ENCODE peak calls at places on chromosomes 11 and 22, in six cellular contexts. J is Peyer's patch, H is HFFc6, L is AG04450, A is natural killer cell, X is esophagus squamous epithelium. Y is an unnamed sample.

GRCh38 chr22:26558246-26558895 is 31.6 kb downstream of the TPST2 start:
- DNase-seq in H (no peak), A (no peak), X (no peak), L (no peak), J (no peak), Y (no peak)

GRCh38 chr11:84564180-84564866 is 1062.8 kb downstream of the DLG2 start:
- DNase-seq in J (no peak), A (no peak), X (no peak), H (peak), L (peak), Y (no peak)

GRCh38 chr22:30733081-30733680 is 38.5 kb downstream of the OSBP2 start:
- DNase-seq in H (no peak), X (no peak), L (peak), J (no peak), A (no peak), Y (no peak)

GRCh38 chr22:35359380-35360065 is 21.4 kb upstream of the HMOX1 start:
- DNase-seq in H (no peak), L (no peak), J (no peak), A (no peak), X (no peak), Y (no peak)

GRCh38 chr11:124865181-124865901 is at the start of gene ROBO3:
- DNase-seq in H (no peak), L (no peak), J (no peak), A (no peak), X (no peak), Y (peak)

GRCh38 chr22:46362934-46363515 is 27.5 kb downstream of the TRMU start:
- DNase-seq in H (no peak), L (no peak), J (peak), A (no peak), X (no peak), Y (no peak)

GRCh38 chr11:100557830-100558611 is 129.1 kb upstream of the ARHGAP42 start:
- DNase-seq in X (no peak), A (no peak), H (no peak), L (no peak), J (peak), Y (no peak)

GRCh38 chr11:89205378-89205777 is 27.7 kb downstream of the TYR start:
- DNase-seq in H (no peak), X (no peak), L (no peak), A (no peak), J (no peak), Y (no peak)

GRCh38 chr11:111406589-111406988 is 27.5 kb upstream of the POU2AF1 start:
- DNase-seq in A (no peak), X (no peak), J (no peak), H (no peak), L (no peak), Y (no peak)

GRCh38 chr22:41576877-41577276 is 12.8 kb downstream of the PMM1 start:
- DNase-seq in H (peak), A (no peak), X (no peak), J (peak), L (no peak), Y (no peak)

GRCh38 chr11:23280088-23280487 is 419.8 kb upstream of the CCDC179 start:
- DNase-seq in J (no peak), H (peak), A (no peak), X (no peak), L (no peak), Y (no peak)

GRCh38 chr11:1888811-1889526 is 2.7 kb downstream of the PRR33 start:
- DNase-seq in X (no peak), A (peak), H (no peak), J (peak), L (no peak), Y (peak)

GRCh38 chr11:108253176-108253575 is 30.3 kb downstream of the ATM start:
- DNase-seq in J (no peak), H (peak), L (no peak), X (no peak), A (no peak), Y (no peak)

DNA sequence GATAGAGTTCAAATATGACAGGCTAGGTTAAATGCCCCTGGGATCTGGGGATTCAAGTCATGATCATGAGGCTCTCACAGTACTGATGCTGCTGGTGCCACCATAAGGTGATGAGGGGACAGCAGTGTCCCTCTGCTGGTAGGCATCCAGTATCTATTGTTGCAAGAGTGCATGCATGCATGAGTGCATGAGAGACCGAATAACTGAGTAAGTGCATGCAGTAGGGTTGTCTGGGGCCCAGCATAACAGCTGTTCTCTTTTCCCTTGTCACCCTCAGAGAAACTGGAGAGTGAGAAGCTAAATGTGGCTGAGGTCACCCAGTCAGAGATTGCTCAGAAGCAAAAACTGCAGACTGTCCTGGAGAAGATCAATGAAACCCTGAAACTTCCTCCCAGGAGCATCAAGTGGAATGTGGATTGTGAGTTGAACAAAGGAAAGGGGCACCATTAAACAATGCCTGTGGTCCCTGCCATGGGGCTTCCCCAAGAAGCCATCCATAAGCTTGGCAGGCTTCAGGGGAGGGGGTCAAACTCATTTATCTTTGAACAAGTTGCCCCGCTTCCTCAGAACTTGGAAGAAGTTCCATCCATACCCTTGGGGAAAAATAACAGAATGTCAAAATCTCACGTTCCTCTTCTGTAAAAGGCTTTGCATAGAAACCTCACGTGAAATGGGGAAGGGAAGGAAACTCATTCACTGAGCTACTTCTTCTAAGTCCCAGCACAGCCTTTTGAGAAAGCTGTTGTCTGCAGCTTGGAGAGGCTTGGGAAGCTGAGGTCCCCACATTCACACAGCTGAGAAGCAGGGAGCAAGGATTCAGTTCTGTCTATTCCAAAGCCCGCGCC is 119.0 kb downstream of the PARVA start:
- DNase-seq in H (peak), X (no peak), A (no peak), J (no peak), L (no peak), Y (peak)
- TF ChIP-seq CTCF in H (peak), X (peak), A (no peak), J (no peak), L (peak), Y (peak)

GRCh38 chr11:35143509-35144102 is 4.6 kb downstream of the CD44 start:
- DNase-seq in J (no peak), A (no peak), X (no peak), H (no peak), L (no peak), Y (no peak)

GRCh38 chr11:35145249-35145648 is 6.3 kb downstream of the CD44 start:
- DNase-seq in H (no peak), A (peak), X (no peak), J (no peak), L (no peak), Y (no peak)

GRCh38 chr11:35142481-35143207 is 3.7 kb downstream of the CD44 start:
- DNase-seq in J (no peak), X (no peak), L (no peak), A (no peak), H (peak), Y (no peak)

GRCh38 chr11:35144811-35145210 is 5.8 kb downstream of the CD44 start:
- DNase-seq in X (no peak), L (no peak), H (no peak), A (no peak), J (no peak), Y (no peak)

DNA sequence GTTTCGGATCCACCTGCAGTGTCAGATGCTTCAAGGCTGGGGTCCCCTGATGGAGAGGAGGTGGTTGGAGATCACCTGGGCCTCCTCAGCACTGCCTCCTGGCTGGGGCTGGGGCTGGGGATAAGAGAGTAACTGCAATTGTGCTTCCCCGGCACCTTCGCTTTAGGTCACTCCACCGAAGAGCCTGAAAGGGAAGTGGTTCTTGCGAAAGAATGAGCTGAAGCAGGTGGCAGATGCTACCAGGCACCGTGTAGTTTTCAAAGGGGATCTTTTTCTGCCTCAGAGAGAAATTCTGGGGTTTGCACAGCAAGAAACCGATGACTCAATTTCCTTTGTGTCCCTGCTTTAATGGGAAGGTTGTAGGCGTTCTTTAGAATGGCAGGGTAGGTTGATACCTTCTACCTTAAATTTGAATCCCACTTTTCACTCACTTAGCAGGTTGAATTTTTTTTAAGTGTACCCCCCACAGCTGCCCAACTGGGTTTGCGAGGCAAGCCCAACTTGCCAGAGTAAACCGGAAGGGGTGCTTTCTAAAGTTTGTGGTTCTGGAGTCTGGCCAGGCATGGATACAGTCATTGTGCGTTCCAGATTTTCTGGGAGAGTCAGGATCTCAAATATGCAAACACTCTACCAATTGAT is 5.3 kb downstream of the CD44 start:
- DNase-seq in L (peak), A (peak), J (peak), H (peak), X (no peak), Y (no peak)
- TF ChIP-seq CTCF in L (no peak), A (no peak), J (no peak), H (peak), X (no peak), Y (no peak)

GRCh38 chr22:29609139-29609538 is 5.7 kb downstream of the NF2 start:
- DNase-seq in L (no peak), X (no peak), H (no peak), A (no peak), J (no peak), Y (no peak)
- TF ChIP-seq CTCF in L (peak), X (peak), H (peak), A (no peak), J (no peak), Y (peak)

GRCh38 chr11:45085657-45086501 is 60.6 kb upstream of the PRDM11 start:
- DNase-seq in J (no peak), H (no peak), L (no peak), A (no peak), X (no peak), Y (no peak)

GRCh38 chr11:45086526-45086925 is 59.9 kb upstream of the PRDM11 start:
- DNase-seq in H (no peak), X (no peak), A (no peak), L (no peak), J (no peak), Y (no peak)

GRCh38 chr11:45079943-45080719 is 66.3 kb upstream of the PRDM11 start:
- DNase-seq in L (no peak), H (no peak), X (no peak), J (no peak), A (peak), Y (no peak)

GRCh38 chr11:45082744-45083543 is 63.5 kb upstream of the PRDM11 start:
- DNase-seq in A (no peak), J (no peak), H (no peak), L (no peak), X (no peak), Y (no peak)

GRCh38 chr11:45083544-45084087 is 62.8 kb upstream of the PRDM11 start:
- DNase-seq in J (no peak), L (no peak), X (no peak), A (no peak), H (no peak), Y (no peak)
- TF ChIP-seq CTCF in J (no peak), L (peak), X (peak), A (peak), H (peak), Y (peak)

GRCh38 chr11:74322667-74323066 is 11.2 kb upstream of the P4HA3 start:
- DNase-seq in H (no peak), J (no peak), L (no peak), A (no peak), X (no peak), Y (no peak)

GRCh38 chr11:74318241-74318932 is 6.9 kb upstream of the P4HA3 start:
- DNase-seq in A (no peak), X (no peak), J (no peak), H (peak), L (no peak), Y (no peak)

GRCh38 chr11:74319139-74319538 is 7.7 kb upstream of the P4HA3 start:
- DNase-seq in A (no peak), X (no peak), J (no peak), H (peak), L (no peak), Y (no peak)

GRCh38 chr11:74320538-74320937 is 9.1 kb upstream of the P4HA3 start:
- DNase-seq in A (no peak), H (no peak), L (no peak), J (no peak), X (no peak), Y (no peak)

GRCh38 chr11:74321487-74322188 is 10.2 kb upstream of the P4HA3 start:
- DNase-seq in H (no peak), L (no peak), X (no peak), A (no peak), J (no peak), Y (no peak)
- TF ChIP-seq CTCF in H (peak), L (peak), X (peak), A (peak), J (no peak), Y (peak)

GRCh38 chr11:17719028-17719939 is at the start of gene MYOD1:
- DNase-seq in J (no peak), A (no peak), X (no peak), L (no peak), H (no peak), Y (no peak)
- TF ChIP-seq CTCF in J (no peak), A (no peak), X (no peak), L (no peak), H (no peak), Y (no peak)

GRCh38 chr22:28882878-28883656 is at the start of gene ZNRF3:
- DNase-seq in A (peak), J (peak), H (peak), X (peak), L (peak), Y (peak)

GRCh38 chr22:28884754-28885375 is 1.5 kb downstream of the ZNRF3 start:
- DNase-seq in J (no peak), A (no peak), L (no peak), X (no peak), H (no peak), Y (no peak)

GRCh38 chr22:28883657-28883916 is 215 bp downstream of the ZNRF3 start:
- DNase-seq in A (no peak), H (no peak), J (no peak), L (no peak), X (no peak), Y (no peak)

GRCh38 chr22:28882545-28882877 is 861 bp upstream of the ZNRF3 start:
- DNase-seq in L (no peak), A (no peak), X (no peak), J (no peak), H (no peak), Y (no peak)

GRCh38 chr22:28883917-28884753 is 763 bp downstream of the ZNRF3 start:
- DNase-seq in A (peak), L (no peak), J (peak), X (no peak), H (no peak), Y (peak)
- TF ChIP-seq CTCF in A (no peak), L (no peak), J (no peak), X (peak), H (no peak), Y (peak)

DNA sequence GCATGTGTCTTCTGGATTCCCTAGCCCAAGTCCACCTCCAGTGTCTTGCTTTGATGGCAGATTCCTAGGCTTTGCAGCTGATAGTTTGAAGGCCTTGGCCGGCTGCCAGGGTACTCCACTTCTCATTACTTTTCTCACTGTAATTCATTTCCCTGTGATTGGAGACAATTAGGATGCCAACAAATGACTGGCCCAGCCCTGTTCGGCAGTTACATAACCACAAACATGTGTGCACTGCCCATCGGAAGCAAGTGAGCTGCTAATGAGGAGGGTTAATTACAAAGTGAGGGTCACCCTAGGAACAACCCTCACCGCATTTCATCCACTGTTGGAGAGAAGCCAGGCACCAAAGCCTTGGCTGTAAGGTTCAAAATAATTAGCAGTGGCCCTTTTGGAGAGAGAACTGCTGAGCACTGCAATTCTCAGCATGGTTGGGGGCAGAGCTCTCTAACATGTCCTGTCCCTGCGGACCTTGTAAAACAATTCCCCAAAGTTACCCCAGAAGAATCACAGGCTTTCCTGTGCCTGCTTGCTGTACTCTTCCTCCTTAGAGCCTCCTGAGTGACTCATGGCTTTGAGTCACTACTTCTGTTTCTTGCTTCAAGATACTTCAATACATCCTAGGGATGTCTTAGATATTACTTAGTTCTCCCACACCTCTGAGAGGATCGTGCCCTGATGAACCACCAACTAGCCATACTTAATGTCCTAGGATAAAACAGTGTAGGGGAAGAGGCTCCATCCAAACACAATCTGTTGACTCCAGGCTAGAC is 109.7 kb upstream of the GALNT18 start:
- DNase-seq in L (peak), A (no peak), J (no peak), X (no peak), H (peak), Y (no peak)
- TF ChIP-seq CTCF in L (no peak), A (no peak), J (no peak), X (no peak), H (no peak), Y (no peak)